ENCODE peak calls at places on chromosome 12, in four cellular contexts. One of them, this sample, is unnamed.

GRCh38 chr12:78559441-78559840 is 305.1 kb upstream of the SYT1 start:
- DNase-seq in A673: no peak
- DNase-seq in tibial artery: no peak
- DNase-seq in gastrocnemius medialis: no peak
- DNase-seq in this sample: no peak

GRCh38 chr12:84315926-84316325 is 596.7 kb downstream of the SLC6A15 start:
- DNase-seq in gastrocnemius medialis: no peak
- DNase-seq in tibial artery: no peak
- DNase-seq in A673: no peak
- DNase-seq in this sample: no peak

GRCh38 chr12:75715682-75716081 is 204.3 kb upstream of the KRR1 start:
- DNase-seq in tibial artery: no peak
- DNase-seq in A673: no peak
- DNase-seq in gastrocnemius medialis: no peak
- DNase-seq in this sample: no peak

GRCh38 chr12:6460751-6461371 is 9.0 kb downstream of the TAPBPL start:
- DNase-seq in gastrocnemius medialis: peak
- DNase-seq in A673: no peak
- DNase-seq in tibial artery: no peak
- DNase-seq in this sample: no peak

GRCh38 chr12:106629797-106630669 is 47.2 kb downstream of the RFX4 start:
- DNase-seq in A673: no peak
- DNase-seq in tibial artery: no peak
- DNase-seq in gastrocnemius medialis: no peak
- DNase-seq in this sample: no peak

GRCh38 chr12:77609016-77609415 is 221.7 kb upstream of the NAV3 start:
- DNase-seq in gastrocnemius medialis: no peak
- DNase-seq in tibial artery: no peak
- DNase-seq in A673: no peak
- DNase-seq in this sample: no peak

GRCh38 chr12:88153959-88154358 is 11.9 kb downstream of the TMTC3 start:
- DNase-seq in tibial artery: no peak
- DNase-seq in gastrocnemius medialis: no peak
- DNase-seq in A673: peak
- DNase-seq in this sample: no peak

GRCh38 chr12:60106207-60106606 is 510.4 kb downstream of the SLC16A7 start:
- DNase-seq in tibial artery: no peak
- DNase-seq in A673: no peak
- DNase-seq in gastrocnemius medialis: no peak
- DNase-seq in this sample: no peak

GRCh38 chr12:50353869-50354593 is 42.4 kb downstream of the FAM186A start:
- DNase-seq in A673: no peak
- DNase-seq in tibial artery: no peak
- DNase-seq in gastrocnemius medialis: no peak
- DNase-seq in this sample: no peak

GRCh38 chr12:101713059-101713682 is 15.7 kb downstream of the CHPT1 start:
- DNase-seq in A673: no peak
- DNase-seq in tibial artery: peak
- DNase-seq in gastrocnemius medialis: peak
- DNase-seq in this sample: no peak

GRCh38 chr12:86349196-86349595 is 93.0 kb upstream of the MGAT4C start:
- DNase-seq in gastrocnemius medialis: no peak
- DNase-seq in A673: peak
- DNase-seq in tibial artery: no peak
- DNase-seq in this sample: no peak

GRCh38 chr12:131836193-131836592 is 8.0 kb downstream of the MMP17 start:
- DNase-seq in tibial artery: no peak
- DNase-seq in A673: no peak
- DNase-seq in gastrocnemius medialis: no peak
- DNase-seq in this sample: no peak
- TF ChIP-seq CTCF in tibial artery: no peak
- TF ChIP-seq CTCF in A673: peak
- TF ChIP-seq CTCF in gastrocnemius medialis: no peak
- TF ChIP-seq CTCF in this sample: no peak

GRCh38 chr12:31369712-31370521 is 44.0 kb upstream of the SINHCAF start:
- DNase-seq in tibial artery: peak
- DNase-seq in gastrocnemius medialis: peak
- DNase-seq in A673: peak
- DNase-seq in this sample: no peak
- H3K27ac ChIP-seq in tibial artery: no peak
- H3K27ac ChIP-seq in gastrocnemius medialis: peak
- H3K27ac ChIP-seq in A673: no peak
- H3K27ac ChIP-seq in this sample: peak

GRCh38 chr12:4269279-4269991 is 4.1 kb upstream of the CCND2 start:
- DNase-seq in gastrocnemius medialis: peak
- DNase-seq in tibial artery: peak
- DNase-seq in A673: peak
- DNase-seq in this sample: no peak
- TF ChIP-seq CTCF in gastrocnemius medialis: no peak
- TF ChIP-seq CTCF in tibial artery: peak
- TF ChIP-seq CTCF in A673: no peak
- TF ChIP-seq CTCF in this sample: peak

DNA sequence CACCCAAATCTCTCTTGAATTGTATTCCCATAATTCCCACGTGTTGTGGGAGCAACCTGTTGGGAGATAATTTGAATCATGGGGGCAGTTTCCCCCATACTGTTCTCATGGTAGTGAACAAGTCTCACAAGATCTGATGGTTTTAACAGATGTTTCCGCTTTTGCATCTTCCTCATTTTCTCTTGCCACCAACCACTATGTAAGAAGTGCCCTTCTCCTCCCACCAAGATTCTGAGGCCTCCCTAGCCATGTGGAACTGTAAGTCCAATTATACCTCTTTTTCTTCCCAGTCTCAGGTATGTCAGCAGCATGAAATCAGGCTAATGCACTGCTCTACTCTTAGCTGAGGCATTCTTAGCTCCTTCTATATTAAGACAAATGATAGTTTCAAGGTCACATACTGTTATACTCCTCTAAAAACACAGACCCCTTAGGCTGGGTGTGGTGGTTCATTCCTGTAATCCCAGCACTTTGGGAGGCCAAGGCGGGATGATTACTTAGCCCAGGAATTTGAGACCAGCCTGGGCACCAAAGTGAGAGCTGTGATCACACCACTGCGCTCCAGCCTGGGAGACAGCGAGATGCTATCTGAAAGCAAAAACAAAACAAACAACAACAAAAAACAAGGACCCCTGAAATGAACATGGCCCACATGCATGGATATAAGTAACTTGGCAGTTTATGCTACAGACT is 3.6 kb downstream of the SCAF11 start:
- DNase-seq in gastrocnemius medialis: no peak
- DNase-seq in A673: no peak
- DNase-seq in tibial artery: no peak
- DNase-seq in this sample: no peak
- H3K27ac ChIP-seq in gastrocnemius medialis: peak
- H3K27ac ChIP-seq in A673: no peak
- H3K27ac ChIP-seq in tibial artery: no peak
- H3K27ac ChIP-seq in this sample: no peak

GRCh38 chr12:12070674-12071661 is at the start of gene BCL2L14:
- DNase-seq in tibial artery: no peak
- DNase-seq in gastrocnemius medialis: no peak
- DNase-seq in A673: no peak
- DNase-seq in this sample: no peak
- TF ChIP-seq CTCF in tibial artery: no peak
- TF ChIP-seq CTCF in gastrocnemius medialis: no peak
- TF ChIP-seq CTCF in A673: no peak
- TF ChIP-seq CTCF in this sample: no peak